ENCODE peak calls at places on chromosomes 16 and 17, in six cellular contexts. One of them, this sample, is unnamed. For H3K4me1, the result is how much of the 10 kb centered on the place peaks cover.

GRCh38 chr17:69869667-69870066 is 205.4 kb upstream of the KCNJ16 start:
- DNase-seq in transverse colon: no peak
- DNase-seq in heart left ventricle: no peak
- DNase-seq in hepatocyte: no peak
- DNase-seq in foreskin keratinocyte: peak
- DNase-seq in tibial nerve: no peak
- DNase-seq in this sample: no peak

GRCh38 chr16:31253642-31254045 is 6.1 kb upstream of the ITGAM start:
- DNase-seq in transverse colon: peak
- DNase-seq in heart left ventricle: peak
- DNase-seq in hepatocyte: peak
- DNase-seq in foreskin keratinocyte: no peak
- DNase-seq in tibial nerve: no peak
- DNase-seq in this sample: no peak

GRCh38 chr16:65071371-65072311 is 50.2 kb downstream of the CDH11 start:
- DNase-seq in transverse colon: peak
- DNase-seq in heart left ventricle: peak
- DNase-seq in hepatocyte: no peak
- DNase-seq in foreskin keratinocyte: no peak
- DNase-seq in tibial nerve: peak
- DNase-seq in this sample: no peak

GRCh38 chr17:61504697-61505096 is 52.5 kb downstream of the TBX4 start:
- DNase-seq in transverse colon: no peak
- DNase-seq in heart left ventricle: no peak
- DNase-seq in hepatocyte: no peak
- DNase-seq in foreskin keratinocyte: peak
- DNase-seq in tibial nerve: no peak
- DNase-seq in this sample: no peak

GRCh38 chr16:4694664-4695451 is 1.5 kb downstream of the NUDT16L1 start:
- DNase-seq in transverse colon: no peak
- DNase-seq in heart left ventricle: peak
- DNase-seq in hepatocyte: no peak
- DNase-seq in foreskin keratinocyte: no peak
- DNase-seq in tibial nerve: no peak
- DNase-seq in this sample: no peak

GRCh38 chr17:27631897-27632725 is 1.1 kb downstream of the LGALS9 start:
- DNase-seq in transverse colon: peak
- DNase-seq in heart left ventricle: no peak
- DNase-seq in hepatocyte: no peak
- DNase-seq in foreskin keratinocyte: no peak
- DNase-seq in tibial nerve: no peak
- DNase-seq in this sample: no peak

GRCh38 chr17:9291912-9292562 is 270.7 kb downstream of the NTN1 start:
- DNase-seq in transverse colon: peak
- DNase-seq in heart left ventricle: peak
- DNase-seq in hepatocyte: peak
- DNase-seq in foreskin keratinocyte: peak
- DNase-seq in tibial nerve: peak
- DNase-seq in this sample: peak

GRCh38 chr16:88649924-88650748 is 717 bp downstream of the CYBA start:
- DNase-seq in transverse colon: peak
- DNase-seq in heart left ventricle: peak
- DNase-seq in hepatocyte: peak
- DNase-seq in foreskin keratinocyte: no peak
- DNase-seq in tibial nerve: no peak
- DNase-seq in this sample: peak

GRCh38 chr16:81823111-81823510 is 44.0 kb downstream of the PLCG2 start:
- DNase-seq in transverse colon: peak
- DNase-seq in heart left ventricle: peak
- DNase-seq in hepatocyte: no peak
- DNase-seq in foreskin keratinocyte: no peak
- DNase-seq in tibial nerve: no peak
- DNase-seq in this sample: no peak

GRCh38 chr17:49469831-49470568 is 25.1 kb upstream of the NGFR start:
- DNase-seq in transverse colon: no peak
- DNase-seq in heart left ventricle: peak
- DNase-seq in hepatocyte: peak
- DNase-seq in foreskin keratinocyte: no peak
- DNase-seq in tibial nerve: no peak
- DNase-seq in this sample: no peak

GRCh38 chr17:66612993-66613392 is 221.9 kb upstream of the CACNG5 start:
- DNase-seq in transverse colon: no peak
- DNase-seq in heart left ventricle: no peak
- DNase-seq in hepatocyte: no peak
- DNase-seq in foreskin keratinocyte: no peak
- DNase-seq in tibial nerve: no peak
- DNase-seq in this sample: no peak

GRCh38 chr17:74295625-74296547 is 21.9 kb downstream of the DNAI2 start:
- DNase-seq in transverse colon: no peak
- DNase-seq in heart left ventricle: peak
- DNase-seq in hepatocyte: peak
- DNase-seq in foreskin keratinocyte: peak
- DNase-seq in tibial nerve: no peak
- DNase-seq in this sample: no peak

GRCh38 chr17:6066183-6066948 is 3.8 kb upstream of the WSCD1 start:
- DNase-seq in transverse colon: no peak
- DNase-seq in heart left ventricle: no peak
- DNase-seq in hepatocyte: peak
- DNase-seq in foreskin keratinocyte: no peak
- DNase-seq in tibial nerve: no peak
- DNase-seq in this sample: no peak

GRCh38 chr17:49338883-49339282 is 23.2 kb downstream of the ZNF652 start:
- DNase-seq in transverse colon: no peak
- DNase-seq in heart left ventricle: no peak
- DNase-seq in hepatocyte: no peak
- DNase-seq in foreskin keratinocyte: no peak
- DNase-seq in tibial nerve: no peak
- DNase-seq in this sample: no peak

GRCh38 chr16:10824111-10824893 is 5.7 kb upstream of the TVP23A start:
- DNase-seq in transverse colon: peak
- DNase-seq in heart left ventricle: no peak
- DNase-seq in hepatocyte: no peak
- DNase-seq in foreskin keratinocyte: no peak
- DNase-seq in tibial nerve: no peak
- DNase-seq in this sample: no peak

GRCh38 chr16:72987480-72987901 is 60.4 kb downstream of the ZFHX3 start:
- DNase-seq in transverse colon: no peak
- DNase-seq in heart left ventricle: no peak
- DNase-seq in hepatocyte: no peak
- DNase-seq in foreskin keratinocyte: peak
- DNase-seq in tibial nerve: no peak
- DNase-seq in this sample: no peak

GRCh38 chr16:1825864-1826690 is 548 bp downstream of the HAGH start:
- DNase-seq in transverse colon: peak
- DNase-seq in heart left ventricle: peak
- DNase-seq in hepatocyte: peak
- DNase-seq in foreskin keratinocyte: no peak
- DNase-seq in tibial nerve: no peak
- DNase-seq in this sample: peak

GRCh38 chr16:75309899-75310430 is 58.5 kb upstream of the BCAR1 start:
- DNase-seq in transverse colon: peak
- DNase-seq in heart left ventricle: no peak
- DNase-seq in hepatocyte: peak
- DNase-seq in foreskin keratinocyte: no peak
- DNase-seq in tibial nerve: no peak
- DNase-seq in this sample: no peak

GRCh38 chr17:77451271-77451893 is 310.6 kb downstream of the SEC14L1 start:
- DNase-seq in transverse colon: peak
- DNase-seq in heart left ventricle: peak
- DNase-seq in hepatocyte: peak
- DNase-seq in foreskin keratinocyte: no peak
- DNase-seq in tibial nerve: peak
- DNase-seq in this sample: peak

GRCh38 chr16:88634994-88635670 is 3.2 kb upstream of the IL17C start:
- DNase-seq in transverse colon: no peak
- DNase-seq in heart left ventricle: no peak
- DNase-seq in hepatocyte: no peak
- DNase-seq in foreskin keratinocyte: no peak
- DNase-seq in tibial nerve: no peak
- DNase-seq in this sample: no peak

GRCh38 chr17:57182621-57183020 is 73.7 kb upstream of the MSI2 start:
- DNase-seq in transverse colon: no peak
- DNase-seq in heart left ventricle: no peak
- DNase-seq in hepatocyte: no peak
- DNase-seq in foreskin keratinocyte: no peak
- DNase-seq in tibial nerve: no peak
- DNase-seq in this sample: no peak

GRCh38 chr17:80261895-80262279 is 1.2 kb downstream of the RNF213 start:
- DNase-seq in transverse colon: no peak
- DNase-seq in heart left ventricle: no peak
- DNase-seq in hepatocyte: no peak
- DNase-seq in foreskin keratinocyte: no peak
- DNase-seq in tibial nerve: no peak
- DNase-seq in this sample: no peak

GRCh38 chr17:60106377-60107059 is 27.8 kb upstream of the HEATR6 start:
- DNase-seq in transverse colon: no peak
- DNase-seq in heart left ventricle: no peak
- DNase-seq in hepatocyte: no peak
- DNase-seq in foreskin keratinocyte: no peak
- DNase-seq in tibial nerve: no peak
- DNase-seq in this sample: no peak

GRCh38 chr16:2475413-2476344 is 752 bp downstream of the TBC1D24 start:
- DNase-seq in transverse colon: peak
- DNase-seq in heart left ventricle: no peak
- DNase-seq in hepatocyte: peak
- DNase-seq in foreskin keratinocyte: no peak
- DNase-seq in tibial nerve: no peak
- DNase-seq in this sample: no peak

DNA sequence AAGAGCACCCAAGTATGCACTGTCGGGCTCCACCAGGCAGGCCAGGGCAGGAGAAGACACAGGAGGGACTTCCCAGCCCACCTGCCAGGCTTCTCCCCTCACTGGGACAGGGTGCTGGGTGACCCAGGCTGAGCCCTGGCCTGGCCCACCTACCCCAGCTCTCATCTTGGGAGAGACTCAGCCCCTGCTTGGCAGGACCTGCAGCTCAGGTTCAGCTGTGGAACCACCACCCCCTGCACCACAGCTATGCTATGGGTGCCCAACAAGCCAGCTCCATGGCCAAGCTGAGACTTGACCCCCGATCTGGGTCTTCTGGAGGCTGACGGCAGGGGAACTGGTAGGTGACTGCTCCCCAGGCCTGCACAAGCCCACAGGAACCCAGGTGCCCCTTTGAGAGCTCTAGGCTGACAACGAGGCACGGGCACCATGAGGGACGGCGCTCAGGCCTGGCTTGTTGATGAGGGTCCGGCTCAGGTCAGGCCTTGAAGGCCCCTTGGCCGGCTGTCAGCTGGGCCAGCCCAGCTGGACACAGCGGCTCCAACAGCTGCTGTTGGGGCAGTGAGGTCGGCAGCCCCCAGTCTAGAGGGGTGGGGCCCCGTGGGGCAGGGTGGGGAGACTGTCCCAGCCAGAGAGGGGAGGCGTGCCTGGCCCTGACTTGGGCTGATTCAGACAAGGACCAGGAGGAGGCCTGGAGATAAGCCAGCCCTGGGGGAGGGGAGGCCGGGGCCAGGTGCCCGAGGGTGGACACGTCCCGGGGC is 4.6 kb downstream of the RPUSD1 start:
- DNase-seq in transverse colon: no peak
- DNase-seq in heart left ventricle: peak
- DNase-seq in hepatocyte: no peak
- DNase-seq in foreskin keratinocyte: no peak
- DNase-seq in tibial nerve: no peak
- DNase-seq in this sample: no peak
- H3K4me1 ChIP-seq in transverse colon: under half
- H3K4me1 ChIP-seq in heart left ventricle: under half
- H3K4me1 ChIP-seq in hepatocyte: under half
- H3K4me1 ChIP-seq in foreskin keratinocyte: under half
- H3K4me1 ChIP-seq in tibial nerve: under half
- H3K4me1 ChIP-seq in this sample: under half

GRCh38 chr17:1645207-1646171 is at the start of gene SCARF1:
- DNase-seq in transverse colon: no peak
- DNase-seq in heart left ventricle: peak
- DNase-seq in hepatocyte: no peak
- DNase-seq in foreskin keratinocyte: no peak
- DNase-seq in tibial nerve: no peak
- DNase-seq in this sample: no peak

GRCh38 chr17:1643293-1643998 is 2.1 kb downstream of the SCARF1 start:
- DNase-seq in transverse colon: peak
- DNase-seq in heart left ventricle: peak
- DNase-seq in hepatocyte: peak
- DNase-seq in foreskin keratinocyte: peak
- DNase-seq in tibial nerve: no peak
- DNase-seq in this sample: peak

GRCh38 chr17:1646199-1646875 is 805 bp upstream of the SCARF1 start:
- DNase-seq in transverse colon: no peak
- DNase-seq in heart left ventricle: no peak
- DNase-seq in hepatocyte: no peak
- DNase-seq in foreskin keratinocyte: no peak
- DNase-seq in tibial nerve: no peak
- DNase-seq in this sample: no peak

GRCh38 chr17:1643999-1644492 is 1.5 kb downstream of the SCARF1 start:
- DNase-seq in transverse colon: no peak
- DNase-seq in heart left ventricle: peak
- DNase-seq in hepatocyte: no peak
- DNase-seq in foreskin keratinocyte: no peak
- DNase-seq in tibial nerve: no peak
- DNase-seq in this sample: no peak

GRCh38 chr17:1644493-1645206 is 882 bp downstream of the SCARF1 start:
- DNase-seq in transverse colon: no peak
- DNase-seq in heart left ventricle: peak
- DNase-seq in hepatocyte: no peak
- DNase-seq in foreskin keratinocyte: peak
- DNase-seq in tibial nerve: no peak
- DNase-seq in this sample: peak
- H3K4me1 ChIP-seq in transverse colon: under half
- H3K4me1 ChIP-seq in heart left ventricle: half or more
- H3K4me1 ChIP-seq in hepatocyte: under half
- H3K4me1 ChIP-seq in foreskin keratinocyte: under half
- H3K4me1 ChIP-seq in tibial nerve: under half
- H3K4me1 ChIP-seq in this sample: under half

DNA sequence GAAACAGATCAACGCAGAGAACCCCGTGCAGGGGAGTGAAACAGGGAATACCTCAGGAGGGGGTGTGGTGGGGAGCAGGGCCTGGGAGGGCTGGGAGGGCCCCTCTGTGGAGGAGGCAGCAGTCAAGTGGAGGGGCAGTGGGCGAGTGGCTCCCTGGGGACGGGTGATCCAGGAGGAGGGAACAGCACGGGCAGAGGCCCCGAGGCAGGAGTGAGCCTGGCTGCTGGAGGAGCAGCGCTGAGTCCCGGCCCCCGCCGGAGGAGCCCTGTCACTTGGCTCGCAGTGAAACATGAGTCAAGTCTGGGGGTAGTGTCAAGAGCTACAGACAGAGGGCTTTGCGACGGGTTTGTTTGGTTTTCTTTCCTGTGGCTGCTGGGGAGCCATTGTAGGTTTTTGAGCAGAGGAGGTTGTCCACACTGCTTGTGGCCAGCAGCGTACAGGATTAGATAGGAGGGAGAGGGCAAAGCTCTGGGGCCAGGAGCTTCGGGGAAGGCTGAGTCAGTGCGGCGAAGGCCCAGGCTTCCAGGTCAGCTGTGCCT is 115.7 kb upstream of the CIBAR2 start:
- DNase-seq in transverse colon: no peak
- DNase-seq in heart left ventricle: no peak
- DNase-seq in hepatocyte: peak
- DNase-seq in foreskin keratinocyte: no peak
- DNase-seq in tibial nerve: no peak
- DNase-seq in this sample: no peak
- H3K4me1 ChIP-seq in transverse colon: under half
- H3K4me1 ChIP-seq in heart left ventricle: under half
- H3K4me1 ChIP-seq in hepatocyte: under half
- H3K4me1 ChIP-seq in foreskin keratinocyte: under half
- H3K4me1 ChIP-seq in tibial nerve: under half
- H3K4me1 ChIP-seq in this sample: under half

GRCh38 chr16:87472142-87472778 is 20.6 kb downstream of the ZCCHC14 start:
- DNase-seq in transverse colon: no peak
- DNase-seq in heart left ventricle: no peak
- DNase-seq in hepatocyte: no peak
- DNase-seq in foreskin keratinocyte: no peak
- DNase-seq in tibial nerve: no peak
- DNase-seq in this sample: no peak
- H3K4me1 ChIP-seq in transverse colon: half or more
- H3K4me1 ChIP-seq in heart left ventricle: half or more
- H3K4me1 ChIP-seq in hepatocyte: under half
- H3K4me1 ChIP-seq in foreskin keratinocyte: under half
- H3K4me1 ChIP-seq in tibial nerve: under half
- H3K4me1 ChIP-seq in this sample: half or more

This sample was measured in Peyer's patch.